ENCODE peak calls at places on chromosomes 16 and 17, in eight cellular contexts. One of them, this sample, is unnamed.
A peak's percentile ranks its signal among the peaks of the same experiment; 100 is the strongest.

GRCh38 chr17:56598471-56598870 is 5.0 kb downstream of the NOG start:
- DNase-seq in activated naive CD8-positive, alpha-beta T cell treated with anti-CD3 and anti-CD28 coated beads for 36 hours: no peak
- DNase-seq in SIG-M5: no peak
- DNase-seq in SK-MEL-5: no peak
- DNase-seq in HEK293T: no peak
- DNase-seq in neuronal stem cell: no peak
- DNase-seq in RWPE1: no peak
- DNase-seq in NCI-H1930: no peak
- DNase-seq in this sample: no peak

GRCh38 chr17:52297230-52298010 is 138.9 kb upstream of the CA10 start:
- DNase-seq in activated naive CD8-positive, alpha-beta T cell treated with anti-CD3 and anti-CD28 coated beads for 36 hours: no peak
- DNase-seq in SIG-M5: no peak
- DNase-seq in SK-MEL-5: peak; percentile 63
- DNase-seq in HEK293T: peak; percentile 6
- DNase-seq in neuronal stem cell: no peak
- DNase-seq in RWPE1: peak; percentile 36
- DNase-seq in NCI-H1930: no peak
- DNase-seq in this sample: no peak

GRCh38 chr16:67399218-67399733 is 6.0 kb upstream of the TPPP3 start:
- DNase-seq in activated naive CD8-positive, alpha-beta T cell treated with anti-CD3 and anti-CD28 coated beads for 36 hours: peak; percentile 70
- DNase-seq in SIG-M5: no peak
- DNase-seq in SK-MEL-5: peak; percentile 34
- DNase-seq in HEK293T: no peak
- DNase-seq in neuronal stem cell: peak; percentile 77
- DNase-seq in RWPE1: no peak
- DNase-seq in NCI-H1930: no peak
- DNase-seq in this sample: no peak

GRCh38 chr16:2520784-2521577 is 810 bp downstream of the AMDHD2 start:
- DNase-seq in activated naive CD8-positive, alpha-beta T cell treated with anti-CD3 and anti-CD28 coated beads for 36 hours: peak; percentile 53
- DNase-seq in SIG-M5: no peak
- DNase-seq in SK-MEL-5: peak; percentile 48
- DNase-seq in HEK293T: no peak
- DNase-seq in neuronal stem cell: no peak
- DNase-seq in RWPE1: peak; percentile 86
- DNase-seq in NCI-H1930: peak; percentile 38
- DNase-seq in this sample: no peak

GRCh38 chr16:31451681-31452351 is 7.5 kb upstream of the ARMC5 start:
- DNase-seq in activated naive CD8-positive, alpha-beta T cell treated with anti-CD3 and anti-CD28 coated beads for 36 hours: no peak
- DNase-seq in SIG-M5: no peak
- DNase-seq in SK-MEL-5: peak; percentile 85
- DNase-seq in HEK293T: peak; percentile 70
- DNase-seq in neuronal stem cell: no peak
- DNase-seq in RWPE1: peak; percentile 71
- DNase-seq in NCI-H1930: peak; percentile 61
- DNase-seq in this sample: peak; percentile 80

GRCh38 chr16:4264546-4264945 is 8.3 kb downstream of the TFAP4 start:
- DNase-seq in activated naive CD8-positive, alpha-beta T cell treated with anti-CD3 and anti-CD28 coated beads for 36 hours: no peak
- DNase-seq in SIG-M5: no peak
- DNase-seq in SK-MEL-5: no peak
- DNase-seq in HEK293T: no peak
- DNase-seq in neuronal stem cell: no peak
- DNase-seq in RWPE1: no peak
- DNase-seq in NCI-H1930: no peak
- DNase-seq in this sample: no peak

GRCh38 chr16:30092373-30093010 is 768 bp upstream of the TBX6 start:
- DNase-seq in activated naive CD8-positive, alpha-beta T cell treated with anti-CD3 and anti-CD28 coated beads for 36 hours: peak; percentile 84
- DNase-seq in SIG-M5: peak; percentile 80
- DNase-seq in SK-MEL-5: peak; percentile 92
- DNase-seq in HEK293T: peak; percentile 93
- DNase-seq in neuronal stem cell: peak; percentile 51
- DNase-seq in RWPE1: no peak
- DNase-seq in NCI-H1930: peak; percentile 78
- DNase-seq in this sample: peak; percentile 81

GRCh38 chr16:700684-701584 is 4.7 kb downstream of the FBXL16 start:
- DNase-seq in activated naive CD8-positive, alpha-beta T cell treated with anti-CD3 and anti-CD28 coated beads for 36 hours: peak; percentile 66
- DNase-seq in SIG-M5: no peak
- DNase-seq in SK-MEL-5: no peak
- DNase-seq in HEK293T: peak; percentile 62
- DNase-seq in neuronal stem cell: peak; percentile 75
- DNase-seq in RWPE1: no peak
- DNase-seq in NCI-H1930: no peak
- DNase-seq in this sample: no peak

GRCh38 chr17:82055965-82056728 is 4.4 kb downstream of the GPS1 start:
- DNase-seq in activated naive CD8-positive, alpha-beta T cell treated with anti-CD3 and anti-CD28 coated beads for 36 hours: no peak
- DNase-seq in SIG-M5: no peak
- DNase-seq in SK-MEL-5: no peak
- DNase-seq in HEK293T: no peak
- DNase-seq in neuronal stem cell: no peak
- DNase-seq in RWPE1: no peak
- DNase-seq in NCI-H1930: no peak
- DNase-seq in this sample: no peak

GRCh38 chr17:32444301-32445074 is at the start of gene PSMD11:
- DNase-seq in activated naive CD8-positive, alpha-beta T cell treated with anti-CD3 and anti-CD28 coated beads for 36 hours: peak; percentile 100
- DNase-seq in SIG-M5: peak; percentile 69
- DNase-seq in SK-MEL-5: peak; percentile 98
- DNase-seq in HEK293T: peak; percentile 93
- DNase-seq in neuronal stem cell: peak; percentile 93
- DNase-seq in RWPE1: peak; percentile 98
- DNase-seq in NCI-H1930: peak; percentile 93
- DNase-seq in this sample: peak; percentile 96

GRCh38 chr17:48259710-48260291 is 152.2 kb downstream of the SNX11 start:
- DNase-seq in activated naive CD8-positive, alpha-beta T cell treated with anti-CD3 and anti-CD28 coated beads for 36 hours: no peak
- DNase-seq in SIG-M5: no peak
- DNase-seq in SK-MEL-5: peak; percentile 62
- DNase-seq in HEK293T: no peak
- DNase-seq in neuronal stem cell: no peak
- DNase-seq in RWPE1: peak; percentile 34
- DNase-seq in NCI-H1930: no peak
- DNase-seq in this sample: peak; percentile 61

GRCh38 chr17:59859444-59860025 is 33.2 kb downstream of the TUBD1 start:
- DNase-seq in activated naive CD8-positive, alpha-beta T cell treated with anti-CD3 and anti-CD28 coated beads for 36 hours: no peak
- DNase-seq in SIG-M5: no peak
- DNase-seq in SK-MEL-5: peak; percentile 85
- DNase-seq in HEK293T: no peak
- DNase-seq in neuronal stem cell: no peak
- DNase-seq in RWPE1: no peak
- DNase-seq in NCI-H1930: no peak
- DNase-seq in this sample: peak; percentile 43

GRCh38 chr16:12646490-12647274 is 157.0 kb downstream of the CPPED1 start:
- DNase-seq in activated naive CD8-positive, alpha-beta T cell treated with anti-CD3 and anti-CD28 coated beads for 36 hours: peak; percentile 47
- DNase-seq in SIG-M5: no peak
- DNase-seq in SK-MEL-5: peak; percentile 20
- DNase-seq in HEK293T: no peak
- DNase-seq in neuronal stem cell: no peak
- DNase-seq in RWPE1: no peak
- DNase-seq in NCI-H1930: no peak
- DNase-seq in this sample: peak; percentile 96

GRCh38 chr17:68006797-68007196 is 10.5 kb upstream of the C17orf58 start:
- DNase-seq in activated naive CD8-positive, alpha-beta T cell treated with anti-CD3 and anti-CD28 coated beads for 36 hours: no peak
- DNase-seq in SIG-M5: no peak
- DNase-seq in SK-MEL-5: no peak
- DNase-seq in HEK293T: no peak
- DNase-seq in neuronal stem cell: no peak
- DNase-seq in RWPE1: no peak
- DNase-seq in NCI-H1930: no peak
- DNase-seq in this sample: no peak

GRCh38 chr17:61250335-61250890 is 149.2 kb upstream of the TBX2 start:
- DNase-seq in activated naive CD8-positive, alpha-beta T cell treated with anti-CD3 and anti-CD28 coated beads for 36 hours: no peak
- DNase-seq in SIG-M5: no peak
- DNase-seq in SK-MEL-5: peak; percentile 42
- DNase-seq in HEK293T: no peak
- DNase-seq in neuronal stem cell: no peak
- DNase-seq in RWPE1: no peak
- DNase-seq in NCI-H1930: no peak
- DNase-seq in this sample: no peak

GRCh38 chr17:77147357-77147801 is 6.6 kb downstream of the SEC14L1 start:
- DNase-seq in activated naive CD8-positive, alpha-beta T cell treated with anti-CD3 and anti-CD28 coated beads for 36 hours: no peak
- DNase-seq in SIG-M5: no peak
- DNase-seq in SK-MEL-5: no peak
- DNase-seq in HEK293T: no peak
- DNase-seq in neuronal stem cell: no peak
- DNase-seq in RWPE1: no peak
- DNase-seq in NCI-H1930: no peak
- DNase-seq in this sample: no peak

GRCh38 chr17:40283662-40284061 is 4.0 kb upstream of the CDC6 start:
- DNase-seq in activated naive CD8-positive, alpha-beta T cell treated with anti-CD3 and anti-CD28 coated beads for 36 hours: no peak
- DNase-seq in SIG-M5: no peak
- DNase-seq in SK-MEL-5: no peak
- DNase-seq in HEK293T: no peak
- DNase-seq in neuronal stem cell: no peak
- DNase-seq in RWPE1: peak; percentile 94
- DNase-seq in NCI-H1930: no peak
- DNase-seq in this sample: peak; percentile 98

GRCh38 chr16:8924214-8924613 is 39.5 kb downstream of the USP7 start:
- DNase-seq in activated naive CD8-positive, alpha-beta T cell treated with anti-CD3 and anti-CD28 coated beads for 36 hours: no peak
- DNase-seq in SIG-M5: no peak
- DNase-seq in SK-MEL-5: no peak
- DNase-seq in HEK293T: no peak
- DNase-seq in neuronal stem cell: no peak
- DNase-seq in RWPE1: no peak
- DNase-seq in NCI-H1930: no peak
- DNase-seq in this sample: no peak

GRCh38 chr16:88977028-88977844 is at the start of gene CBFA2T3:
- DNase-seq in activated naive CD8-positive, alpha-beta T cell treated with anti-CD3 and anti-CD28 coated beads for 36 hours: no peak
- DNase-seq in SIG-M5: no peak
- DNase-seq in SK-MEL-5: no peak
- DNase-seq in HEK293T: no peak
- DNase-seq in neuronal stem cell: no peak
- DNase-seq in RWPE1: no peak
- DNase-seq in NCI-H1930: no peak
- DNase-seq in this sample: no peak

GRCh38 chr16:17125671-17126070 is 345.1 kb downstream of the XYLT1 start:
- DNase-seq in activated naive CD8-positive, alpha-beta T cell treated with anti-CD3 and anti-CD28 coated beads for 36 hours: no peak
- DNase-seq in SIG-M5: no peak
- DNase-seq in SK-MEL-5: no peak
- DNase-seq in HEK293T: no peak
- DNase-seq in neuronal stem cell: no peak
- DNase-seq in RWPE1: no peak
- DNase-seq in NCI-H1930: no peak
- DNase-seq in this sample: no peak

GRCh38 chr17:44014133-44014436 is 678 bp downstream of the TMEM101 start:
- DNase-seq in activated naive CD8-positive, alpha-beta T cell treated with anti-CD3 and anti-CD28 coated beads for 36 hours: peak; percentile 18
- DNase-seq in SIG-M5: no peak
- DNase-seq in SK-MEL-5: no peak
- DNase-seq in HEK293T: no peak
- DNase-seq in neuronal stem cell: no peak
- DNase-seq in RWPE1: peak; percentile 30
- DNase-seq in NCI-H1930: no peak
- DNase-seq in this sample: no peak

GRCh38 chr17:72416054-72416691 is 295.4 kb downstream of the SOX9 start:
- DNase-seq in activated naive CD8-positive, alpha-beta T cell treated with anti-CD3 and anti-CD28 coated beads for 36 hours: no peak
- DNase-seq in SIG-M5: no peak
- DNase-seq in SK-MEL-5: no peak
- DNase-seq in HEK293T: no peak
- DNase-seq in neuronal stem cell: no peak
- DNase-seq in RWPE1: peak; percentile 96
- DNase-seq in NCI-H1930: no peak
- DNase-seq in this sample: no peak

GRCh38 chr17:50931003-50931878 is 65.1 kb upstream of the TOB1 start:
- DNase-seq in activated naive CD8-positive, alpha-beta T cell treated with anti-CD3 and anti-CD28 coated beads for 36 hours: peak; percentile 57
- DNase-seq in SIG-M5: peak; percentile 72
- DNase-seq in SK-MEL-5: peak; percentile 75
- DNase-seq in HEK293T: peak; percentile 74
- DNase-seq in neuronal stem cell: peak; percentile 76
- DNase-seq in RWPE1: no peak
- DNase-seq in NCI-H1930: peak; percentile 11
- DNase-seq in this sample: peak; percentile 55

GRCh38 chr17:2615882-2616281 is 22.4 kb downstream of the PAFAH1B1 start:
- DNase-seq in activated naive CD8-positive, alpha-beta T cell treated with anti-CD3 and anti-CD28 coated beads for 36 hours: no peak
- DNase-seq in SIG-M5: no peak
- DNase-seq in SK-MEL-5: no peak
- DNase-seq in HEK293T: no peak
- DNase-seq in neuronal stem cell: no peak
- DNase-seq in RWPE1: no peak
- DNase-seq in NCI-H1930: no peak
- DNase-seq in this sample: no peak

GRCh38 chr17:65556014-65556909 is 5.2 kb downstream of the AXIN2 start:
- DNase-seq in activated naive CD8-positive, alpha-beta T cell treated with anti-CD3 and anti-CD28 coated beads for 36 hours: peak; percentile 84
- DNase-seq in SIG-M5: no peak
- DNase-seq in SK-MEL-5: peak; percentile 87
- DNase-seq in HEK293T: peak; percentile 79
- DNase-seq in neuronal stem cell: peak; percentile 79
- DNase-seq in RWPE1: peak; percentile 35
- DNase-seq in NCI-H1930: no peak
- DNase-seq in this sample: peak; percentile 18

GRCh38 chr17:27555364-27555763 is 75.6 kb upstream of the LGALS9 start:
- DNase-seq in activated naive CD8-positive, alpha-beta T cell treated with anti-CD3 and anti-CD28 coated beads for 36 hours: no peak
- DNase-seq in SIG-M5: no peak
- DNase-seq in SK-MEL-5: no peak
- DNase-seq in HEK293T: no peak
- DNase-seq in neuronal stem cell: no peak
- DNase-seq in RWPE1: no peak
- DNase-seq in NCI-H1930: no peak
- DNase-seq in this sample: no peak

GRCh38 chr16:77739493-77739892 is 17.2 kb downstream of the NUDT7 start:
- DNase-seq in activated naive CD8-positive, alpha-beta T cell treated with anti-CD3 and anti-CD28 coated beads for 36 hours: no peak
- DNase-seq in SIG-M5: no peak
- DNase-seq in SK-MEL-5: no peak
- DNase-seq in HEK293T: no peak
- DNase-seq in neuronal stem cell: no peak
- DNase-seq in RWPE1: no peak
- DNase-seq in NCI-H1930: no peak
- DNase-seq in this sample: no peak

GRCh38 chr17:47935961-47936360 is 5.4 kb upstream of the PNPO start:
- DNase-seq in activated naive CD8-positive, alpha-beta T cell treated with anti-CD3 and anti-CD28 coated beads for 36 hours: no peak
- DNase-seq in SIG-M5: no peak
- DNase-seq in SK-MEL-5: no peak
- DNase-seq in HEK293T: no peak
- DNase-seq in neuronal stem cell: no peak
- DNase-seq in RWPE1: peak; percentile 89
- DNase-seq in NCI-H1930: no peak
- DNase-seq in this sample: peak; percentile 28

GRCh38 chr16:66446737-66447136 is 19.6 kb downstream of the BEAN1 start:
- DNase-seq in activated naive CD8-positive, alpha-beta T cell treated with anti-CD3 and anti-CD28 coated beads for 36 hours: no peak
- DNase-seq in SIG-M5: no peak
- DNase-seq in SK-MEL-5: no peak
- DNase-seq in HEK293T: no peak
- DNase-seq in neuronal stem cell: no peak
- DNase-seq in RWPE1: no peak
- DNase-seq in NCI-H1930: no peak
- DNase-seq in this sample: no peak

GRCh38 chr17:22454070-22454999 is 762.0 kb downstream of the KCNJ18 start:
- DNase-seq in activated naive CD8-positive, alpha-beta T cell treated with anti-CD3 and anti-CD28 coated beads for 36 hours: no peak
- DNase-seq in SIG-M5: no peak
- DNase-seq in SK-MEL-5: peak; percentile 13
- DNase-seq in HEK293T: no peak
- DNase-seq in neuronal stem cell: no peak
- DNase-seq in RWPE1: no peak
- DNase-seq in NCI-H1930: no peak
- DNase-seq in this sample: no peak

GRCh38 chr17:50689956-50690886 is 17.5 kb downstream of the ANKRD40 start:
- DNase-seq in activated naive CD8-positive, alpha-beta T cell treated with anti-CD3 and anti-CD28 coated beads for 36 hours: no peak
- DNase-seq in SIG-M5: no peak
- DNase-seq in SK-MEL-5: peak; percentile 17
- DNase-seq in HEK293T: no peak
- DNase-seq in neuronal stem cell: peak; percentile 88
- DNase-seq in RWPE1: no peak
- DNase-seq in NCI-H1930: no peak
- DNase-seq in this sample: peak; percentile 29

GRCh38 chr16:9098377-9099090 is 7.1 kb downstream of the HAPSTR1 start:
- DNase-seq in activated naive CD8-positive, alpha-beta T cell treated with anti-CD3 and anti-CD28 coated beads for 36 hours: no peak
- DNase-seq in SIG-M5: no peak
- DNase-seq in SK-MEL-5: no peak
- DNase-seq in HEK293T: no peak
- DNase-seq in neuronal stem cell: no peak
- DNase-seq in RWPE1: no peak
- DNase-seq in NCI-H1930: no peak
- DNase-seq in this sample: no peak

GRCh38 chr16:1188781-1189189 is 35.9 kb downstream of the CACNA1H start:
- DNase-seq in activated naive CD8-positive, alpha-beta T cell treated with anti-CD3 and anti-CD28 coated beads for 36 hours: peak; percentile 56
- DNase-seq in SIG-M5: no peak
- DNase-seq in SK-MEL-5: peak; percentile 28
- DNase-seq in HEK293T: peak; percentile 55
- DNase-seq in neuronal stem cell: peak; percentile 51
- DNase-seq in RWPE1: peak; percentile 60
- DNase-seq in NCI-H1930: no peak
- DNase-seq in this sample: peak; percentile 50

GRCh38 chr17:16212793-16213192 is 2.5 kb downstream of the NCOR1 start:
- DNase-seq in activated naive CD8-positive, alpha-beta T cell treated with anti-CD3 and anti-CD28 coated beads for 36 hours: no peak
- DNase-seq in SIG-M5: no peak
- DNase-seq in SK-MEL-5: no peak
- DNase-seq in HEK293T: no peak
- DNase-seq in neuronal stem cell: no peak
- DNase-seq in RWPE1: no peak
- DNase-seq in NCI-H1930: no peak
- DNase-seq in this sample: no peak

This sample was measured in Caki2.